ENCODE peak calls at places on chromosomes 4 and X, in ten cellular contexts. O is PC-9, A is BE2C, C is sigmoid colon, Y is adipocyte, T is astrocyte, R is fibroblast of lung, V is thoracic aorta, J is tibial artery, D is ascending aorta. E is an unnamed sample.

GRCh38 chr4:145171919-145172318 is 8.5 kb downstream of the OTUD4 start:
- DNase-seq in R (no peak), V (no peak), Y (no peak), A (no peak), J (no peak), T (no peak), D (no peak), O (no peak), C (no peak), E (no peak)

GRCh38 chr4:156909010-156909409 is 62.6 kb downstream of the PDGFC start:
- DNase-seq in C (no peak), V (no peak), R (no peak), Y (peak; percentile 55), T (no peak), O (no peak), D (no peak), J (no peak), A (no peak), E (no peak)

GRCh38 chrX:28581522-28581921 is 5.7 kb upstream of the IL1RAPL1 start:
- DNase-seq in D (no peak), A (no peak), Y (no peak), R (no peak), T (no peak), V (no peak), J (no peak), C (no peak), O (no peak), E (no peak)

GRCh38 chrX:47232803-47233332 is at the start of gene USP11:
- DNase-seq in R (peak; percentile 42), O (no peak), J (peak; percentile 74), V (no peak), A (peak; percentile 47), D (peak; percentile 73), Y (peak; percentile 52), T (peak; percentile 15), C (peak; percentile 81), E (no peak)

GRCh38 chr4:26058537-26058936 is 144.5 kb downstream of the SMIM20 start:
- DNase-seq in J (no peak), C (no peak), Y (no peak), V (no peak), O (no peak), D (peak; percentile 66), A (no peak), T (no peak), R (no peak), E (no peak)

GRCh38 chr4:140296335-140296753 is 77.1 kb upstream of the SCOC start:
- DNase-seq in D (peak; percentile 82), J (peak; percentile 87), O (peak; percentile 64), A (peak; percentile 56), C (peak; percentile 91), Y (peak; percentile 94), V (peak; percentile 30), R (peak; percentile 85), T (peak; percentile 79), E (peak; percentile 65)

GRCh38 chr4:113060853-113061252 is 11.4 kb downstream of the ANK2 start:
- DNase-seq in O (no peak), C (no peak), A (no peak), V (no peak), T (no peak), J (no peak), R (no peak), D (no peak), Y (no peak), E (no peak)

GRCh38 chr4:67879486-67879885 is 4.3 kb downstream of the TMPRSS11D start:
- DNase-seq in D (no peak), O (no peak), T (no peak), A (no peak), J (no peak), Y (peak; percentile 58), R (no peak), C (no peak), V (no peak), E (no peak)

GRCh38 chr4:5478116-5478515 is 230.2 kb downstream of the EVC2 start:
- DNase-seq in V (no peak), O (no peak), A (no peak), R (no peak), J (peak; percentile 23), Y (no peak), D (peak; percentile 19), T (no peak), C (no peak), E (no peak)

GRCh38 chr4:188955066-188955465 is 815.8 kb downstream of the TRIML1 start:
- DNase-seq in R (no peak), O (no peak), T (no peak), V (no peak), D (no peak), A (no peak), Y (no peak), C (no peak), J (no peak), E (no peak)

GRCh38 chr4:88159137-88159725 is 792 bp upstream of the ABCG2 start:
- DNase-seq in R (peak; percentile 31), O (peak; percentile 60), Y (no peak), D (peak; percentile 65), T (no peak), J (no peak), A (no peak), V (no peak), C (no peak), E (no peak)

GRCh38 chrX:80423744-80424143 is 3.5 kb downstream of the TENT5D start:
- DNase-seq in D (no peak), A (no peak), V (no peak), R (no peak), T (no peak), Y (no peak), J (no peak), C (no peak), O (no peak), E (no peak)

GRCh38 chr4:184850431-184851199 is 24.8 kb upstream of the ACSL1 start:
- DNase-seq in D (no peak), V (no peak), J (no peak), O (no peak), T (no peak), Y (no peak), R (no peak), C (no peak), A (no peak), E (no peak)

GRCh38 chr4:8457646-8458045 is 17.1 kb downstream of the TRMT44 start:
- DNase-seq in Y (no peak), V (no peak), R (no peak), O (no peak), D (no peak), A (no peak), T (no peak), C (no peak), J (no peak), E (no peak)
- H3K36me3 ChIP-seq in Y (peaks cover 77% of the 10 kb centered on the region), V (peaks cover 56% of the 10 kb centered on the region), R (peaks cover 14% of the 10 kb centered on the region), O (no peaks in the 10 kb centered on the region), D (peaks cover 63% of the 10 kb centered on the region), A (peaks cover 51% of the 10 kb centered on the region), T (peaks cover 17% of the 10 kb centered on the region), C (peaks cover 30% of the 10 kb centered on the region), J (peaks cover 70% of the 10 kb centered on the region), E (no peaks in the 10 kb centered on the region)

DNA sequence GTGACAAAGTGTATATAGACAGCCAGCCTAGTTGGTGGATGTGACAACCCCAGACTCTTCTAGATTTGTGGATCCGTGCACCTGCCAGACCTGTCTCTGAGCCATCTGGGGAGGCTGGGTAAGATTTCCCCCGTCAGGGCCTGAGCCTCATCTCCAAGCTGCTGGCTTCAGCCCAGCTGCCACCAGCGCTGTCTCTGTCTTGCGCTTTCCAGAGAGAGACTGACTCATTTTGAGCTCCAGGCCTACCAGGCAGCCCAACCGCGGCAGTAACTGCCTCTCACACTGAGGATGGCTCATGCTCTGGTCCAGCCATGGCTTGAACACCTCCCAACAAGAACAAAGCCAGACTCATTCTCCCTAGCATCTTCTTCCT is 26.4 kb downstream of the NOP14 start:
- DNase-seq in O (peak; percentile 73), R (peak; percentile 85), T (peak; percentile 76), D (peak; percentile 60), J (peak; percentile 65), C (peak; percentile 58), Y (no peak), V (peak; percentile 1), A (peak; percentile 78), E (no peak)
- H3K36me3 ChIP-seq in O (no peaks in the 10 kb centered on the region), R (peaks cover 47% of the 10 kb centered on the region), T (peaks cover 25% of the 10 kb centered on the region), D (peaks cover 36% of the 10 kb centered on the region), J (peaks cover 49% of the 10 kb centered on the region), C (peaks cover 34% of the 10 kb centered on the region), Y (peaks cover 52% of the 10 kb centered on the region), V (peaks cover 39% of the 10 kb centered on the region), A (peaks cover 54% of the 10 kb centered on the region), E (peaks cover 12% of the 10 kb centered on the region)

GRCh38 chr4:87119965-87120364 is 100.5 kb downstream of the KLHL8 start:
- DNase-seq in T (no peak), R (no peak), C (no peak), D (no peak), V (no peak), Y (no peak), J (no peak), A (no peak), O (no peak), E (no peak)

GRCh38 chr4:87121332-87122065 is 98.9 kb downstream of the KLHL8 start:
- DNase-seq in C (no peak), Y (peak; percentile 12), A (no peak), D (no peak), O (no peak), T (peak; percentile 61), V (no peak), R (peak; percentile 70), J (no peak), E (no peak)

GRCh38 chr4:87120411-87121162 is 99.8 kb downstream of the KLHL8 start:
- DNase-seq in Y (no peak), D (peak; percentile 74), J (peak; percentile 92), T (peak; percentile 86), C (peak; percentile 88), V (peak; percentile 19), O (no peak), R (peak; percentile 92), A (no peak), E (no peak)

GRCh38 chr4:87123241-87123640 is 97.2 kb downstream of the KLHL8 start:
- DNase-seq in R (no peak), O (no peak), D (no peak), Y (no peak), C (no peak), A (no peak), T (no peak), J (no peak), V (no peak), E (no peak)

GRCh38 chr4:87122252-87122651 is 98.2 kb downstream of the KLHL8 start:
- DNase-seq in O (no peak), A (no peak), Y (peak; percentile 13), D (no peak), J (no peak), C (peak; percentile 80), R (no peak), T (no peak), V (no peak), E (no peak)
- H3K36me3 ChIP-seq in O (no peaks in the 10 kb centered on the region), A (peaks cover 41% of the 10 kb centered on the region), Y (peaks cover 48% of the 10 kb centered on the region), D (peaks cover 17% of the 10 kb centered on the region), J (peaks cover 39% of the 10 kb centered on the region), C (peaks cover 16% of the 10 kb centered on the region), R (peaks cover 4% of the 10 kb centered on the region), T (no peaks in the 10 kb centered on the region), V (peaks cover 10% of the 10 kb centered on the region), E (no peaks in the 10 kb centered on the region)

DNA sequence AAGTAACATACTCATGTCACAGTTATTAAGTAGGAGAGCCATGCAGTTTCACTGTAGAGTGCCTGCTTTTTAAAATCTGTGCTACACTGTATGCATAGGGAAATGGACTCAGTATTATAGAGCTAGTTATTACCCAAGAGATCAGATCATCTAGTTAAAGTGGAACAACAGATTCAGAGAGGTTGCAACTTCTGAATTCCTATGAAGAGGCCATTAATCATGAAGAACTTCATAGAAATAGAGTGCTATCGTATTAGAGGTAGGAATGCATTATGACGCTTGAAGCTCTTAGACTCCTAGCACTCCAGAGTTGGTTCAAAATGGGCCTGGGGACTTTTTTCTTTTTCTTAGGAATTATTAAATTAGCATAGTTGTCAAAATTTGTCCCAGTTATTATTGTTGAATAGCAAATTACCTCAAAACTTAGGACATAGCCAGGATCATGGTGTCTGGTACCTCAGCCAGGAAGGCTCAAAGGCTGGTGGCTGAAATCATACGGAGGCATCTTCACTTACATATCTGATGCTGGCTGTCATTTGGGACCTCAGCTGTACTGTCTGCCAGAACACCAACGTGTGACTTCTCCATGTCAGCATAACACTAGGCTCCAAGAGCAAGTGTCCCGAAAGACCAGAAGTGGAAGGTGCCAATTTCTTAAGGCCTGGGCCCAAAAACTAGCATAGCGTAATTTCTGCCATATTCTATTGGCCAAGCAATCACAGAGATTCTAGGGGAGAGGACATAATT is 125.7 kb downstream of the STAG2 start:
- DNase-seq in O (no peak), T (no peak), R (no peak), Y (no peak), V (no peak), J (no peak), C (no peak), A (no peak), D (no peak), E (no peak)
- H3K36me3 ChIP-seq in O (peaks cover 53% of the 10 kb centered on the region), T (peaks cover 24% of the 10 kb centered on the region), R (no peaks in the 10 kb centered on the region), Y (peaks cover 56% of the 10 kb centered on the region), V (peaks cover 3% of the 10 kb centered on the region), J (peaks cover 17% of the 10 kb centered on the region), C (peaks cover 3% of the 10 kb centered on the region), A (peaks cover 28% of the 10 kb centered on the region), D (peaks cover 9% of the 10 kb centered on the region), E (peaks cover 1% of the 10 kb centered on the region)